ENCODE peak calls at places on chromosome 6, in eight cellular contexts. One of them, this sample, is unnamed.

GRCh38 chr6:157552171-157552747 is 171.3 kb downstream of the ZDHHC14 start:
- DNase-seq in M059J: no peak
- DNase-seq in choroid plexus epithelial cell: no peak
- DNase-seq in psoas muscle: no peak
- DNase-seq in fibroblast of lung: no peak
- DNase-seq in RWPE1: peak
- DNase-seq in H4: no peak
- DNase-seq in Right ventricle myocardium superior: no peak
- DNase-seq in this sample: no peak

GRCh38 chr6:120826253-120826652 is 508.0 kb downstream of the TBC1D32 start:
- DNase-seq in M059J: peak
- DNase-seq in choroid plexus epithelial cell: peak
- DNase-seq in psoas muscle: no peak
- DNase-seq in fibroblast of lung: peak
- DNase-seq in RWPE1: peak
- DNase-seq in H4: peak
- DNase-seq in Right ventricle myocardium superior: no peak
- DNase-seq in this sample: peak

GRCh38 chr6:30396833-30397479 is 52.0 kb downstream of the RPP21 start:
- DNase-seq in M059J: peak
- DNase-seq in choroid plexus epithelial cell: peak
- DNase-seq in psoas muscle: peak
- DNase-seq in fibroblast of lung: peak
- DNase-seq in RWPE1: peak
- DNase-seq in H4: peak
- DNase-seq in Right ventricle myocardium superior: peak
- DNase-seq in this sample: peak

GRCh38 chr6:119339941-119340456 is 9.6 kb downstream of the MAN1A1 start:
- DNase-seq in M059J: no peak
- DNase-seq in choroid plexus epithelial cell: no peak
- DNase-seq in psoas muscle: no peak
- DNase-seq in fibroblast of lung: no peak
- DNase-seq in RWPE1: no peak
- DNase-seq in H4: no peak
- DNase-seq in Right ventricle myocardium superior: peak
- DNase-seq in this sample: no peak

GRCh38 chr6:149234051-149234962 is 83.2 kb upstream of the TAB2 start:
- DNase-seq in M059J: peak
- DNase-seq in choroid plexus epithelial cell: peak
- DNase-seq in psoas muscle: no peak
- DNase-seq in fibroblast of lung: peak
- DNase-seq in RWPE1: peak
- DNase-seq in H4: peak
- DNase-seq in Right ventricle myocardium superior: no peak
- DNase-seq in this sample: peak

GRCh38 chr6:106064766-106065165 is 21.4 kb upstream of the PRDM1 start:
- DNase-seq in M059J: no peak
- DNase-seq in choroid plexus epithelial cell: no peak
- DNase-seq in psoas muscle: no peak
- DNase-seq in fibroblast of lung: no peak
- DNase-seq in RWPE1: no peak
- DNase-seq in H4: no peak
- DNase-seq in Right ventricle myocardium superior: no peak
- DNase-seq in this sample: no peak

GRCh38 chr6:45196121-45196520 is 132.0 kb upstream of the RUNX2 start:
- DNase-seq in M059J: no peak
- DNase-seq in choroid plexus epithelial cell: peak
- DNase-seq in psoas muscle: no peak
- DNase-seq in fibroblast of lung: peak
- DNase-seq in RWPE1: no peak
- DNase-seq in H4: no peak
- DNase-seq in Right ventricle myocardium superior: no peak
- DNase-seq in this sample: no peak

GRCh38 chr6:157912326-157912725 is 69.3 kb upstream of the SYNJ2 start:
- DNase-seq in M059J: peak
- DNase-seq in choroid plexus epithelial cell: peak
- DNase-seq in psoas muscle: no peak
- DNase-seq in fibroblast of lung: peak
- DNase-seq in RWPE1: no peak
- DNase-seq in H4: no peak
- DNase-seq in Right ventricle myocardium superior: no peak
- DNase-seq in this sample: no peak

GRCh38 chr6:30829639-30830250 is 54.6 kb upstream of the DDR1 start:
- DNase-seq in M059J: peak
- DNase-seq in choroid plexus epithelial cell: no peak
- DNase-seq in psoas muscle: no peak
- DNase-seq in fibroblast of lung: no peak
- DNase-seq in RWPE1: no peak
- DNase-seq in H4: no peak
- DNase-seq in Right ventricle myocardium superior: no peak
- DNase-seq in this sample: peak

GRCh38 chr6:166498228-166498627 is 88.2 kb downstream of the RAMACL start:
- DNase-seq in M059J: no peak
- DNase-seq in choroid plexus epithelial cell: no peak
- DNase-seq in psoas muscle: no peak
- DNase-seq in fibroblast of lung: no peak
- DNase-seq in RWPE1: no peak
- DNase-seq in H4: no peak
- DNase-seq in Right ventricle myocardium superior: no peak
- DNase-seq in this sample: no peak

GRCh38 chr6:138480279-138480949 is 18.9 kb downstream of the NHSL1 start:
- DNase-seq in M059J: no peak
- DNase-seq in choroid plexus epithelial cell: no peak
- DNase-seq in psoas muscle: no peak
- DNase-seq in fibroblast of lung: no peak
- DNase-seq in RWPE1: no peak
- DNase-seq in H4: no peak
- DNase-seq in Right ventricle myocardium superior: no peak
- DNase-seq in this sample: no peak

GRCh38 chr6:70599187-70599586 is 32.5 kb downstream of the SDHAF4 start:
- DNase-seq in M059J: no peak
- DNase-seq in choroid plexus epithelial cell: no peak
- DNase-seq in psoas muscle: no peak
- DNase-seq in fibroblast of lung: no peak
- DNase-seq in RWPE1: no peak
- DNase-seq in H4: no peak
- DNase-seq in Right ventricle myocardium superior: no peak
- DNase-seq in this sample: peak

GRCh38 chr6:47278545-47278944 is 31.2 kb downstream of the TNFRSF21 start:
- DNase-seq in M059J: peak
- DNase-seq in choroid plexus epithelial cell: peak
- DNase-seq in psoas muscle: no peak
- DNase-seq in fibroblast of lung: peak
- DNase-seq in RWPE1: no peak
- DNase-seq in H4: peak
- DNase-seq in Right ventricle myocardium superior: no peak
- DNase-seq in this sample: no peak

GRCh38 chr6:34484899-34485298 is 19.0 kb downstream of the PACSIN1 start:
- DNase-seq in M059J: peak
- DNase-seq in choroid plexus epithelial cell: no peak
- DNase-seq in psoas muscle: no peak
- DNase-seq in fibroblast of lung: no peak
- DNase-seq in RWPE1: peak
- DNase-seq in H4: no peak
- DNase-seq in Right ventricle myocardium superior: no peak
- DNase-seq in this sample: peak

GRCh38 chr6:107418118-107418517 is 41.2 kb downstream of the PDSS2 start:
- DNase-seq in M059J: peak
- DNase-seq in choroid plexus epithelial cell: peak
- DNase-seq in psoas muscle: no peak
- DNase-seq in fibroblast of lung: peak
- DNase-seq in RWPE1: no peak
- DNase-seq in H4: no peak
- DNase-seq in Right ventricle myocardium superior: no peak
- DNase-seq in this sample: no peak

GRCh38 chr6:123610779-123611178 is 26.0 kb downstream of the TRDN start:
- DNase-seq in M059J: no peak
- DNase-seq in choroid plexus epithelial cell: no peak
- DNase-seq in psoas muscle: no peak
- DNase-seq in fibroblast of lung: no peak
- DNase-seq in RWPE1: no peak
- DNase-seq in H4: no peak
- DNase-seq in Right ventricle myocardium superior: no peak
- DNase-seq in this sample: no peak

GRCh38 chr6:130503146-130503545 is 137.3 kb downstream of the TMEM200A start:
- DNase-seq in M059J: peak
- DNase-seq in choroid plexus epithelial cell: peak
- DNase-seq in psoas muscle: no peak
- DNase-seq in fibroblast of lung: peak
- DNase-seq in RWPE1: no peak
- DNase-seq in H4: no peak
- DNase-seq in Right ventricle myocardium superior: no peak
- DNase-seq in this sample: no peak

GRCh38 chr6:157994126-157994795 is 12.6 kb downstream of the SYNJ2 start:
- DNase-seq in M059J: no peak
- DNase-seq in choroid plexus epithelial cell: no peak
- DNase-seq in psoas muscle: no peak
- DNase-seq in fibroblast of lung: no peak
- DNase-seq in RWPE1: no peak
- DNase-seq in H4: no peak
- DNase-seq in Right ventricle myocardium superior: no peak
- DNase-seq in this sample: no peak

GRCh38 chr6:55512904-55513303 is 66.1 kb downstream of the HMGCLL1 start:
- DNase-seq in M059J: peak
- DNase-seq in choroid plexus epithelial cell: no peak
- DNase-seq in psoas muscle: no peak
- DNase-seq in fibroblast of lung: no peak
- DNase-seq in RWPE1: no peak
- DNase-seq in H4: no peak
- DNase-seq in Right ventricle myocardium superior: no peak
- DNase-seq in this sample: no peak

GRCh38 chr6:42938987-42939809 is 9.9 kb downstream of the CNPY3 start:
- DNase-seq in M059J: no peak
- DNase-seq in choroid plexus epithelial cell: no peak
- DNase-seq in psoas muscle: no peak
- DNase-seq in fibroblast of lung: no peak
- DNase-seq in RWPE1: no peak
- DNase-seq in H4: no peak
- DNase-seq in Right ventricle myocardium superior: no peak
- DNase-seq in this sample: no peak

GRCh38 chr6:101275251-101275650 is 118.3 kb upstream of the GRIK2 start:
- DNase-seq in M059J: no peak
- DNase-seq in choroid plexus epithelial cell: peak
- DNase-seq in psoas muscle: no peak
- DNase-seq in fibroblast of lung: no peak
- DNase-seq in RWPE1: no peak
- DNase-seq in H4: no peak
- DNase-seq in Right ventricle myocardium superior: no peak
- DNase-seq in this sample: no peak

GRCh38 chr6:117477988-117478852 is 4.3 kb upstream of the DCBLD1 start:
- DNase-seq in M059J: no peak
- DNase-seq in choroid plexus epithelial cell: peak
- DNase-seq in psoas muscle: no peak
- DNase-seq in fibroblast of lung: no peak
- DNase-seq in RWPE1: peak
- DNase-seq in H4: no peak
- DNase-seq in Right ventricle myocardium superior: no peak
- DNase-seq in this sample: no peak

GRCh38 chr6:162976141-162976540 is 248.4 kb downstream of the PACRG start:
- DNase-seq in M059J: no peak
- DNase-seq in choroid plexus epithelial cell: no peak
- DNase-seq in psoas muscle: no peak
- DNase-seq in fibroblast of lung: no peak
- DNase-seq in RWPE1: no peak
- DNase-seq in H4: no peak
- DNase-seq in Right ventricle myocardium superior: no peak
- DNase-seq in this sample: no peak

GRCh38 chr6:144064402-144064830 is 31.0 kb downstream of the SF3B5 start:
- DNase-seq in M059J: peak
- DNase-seq in choroid plexus epithelial cell: no peak
- DNase-seq in psoas muscle: peak
- DNase-seq in fibroblast of lung: no peak
- DNase-seq in RWPE1: no peak
- DNase-seq in H4: no peak
- DNase-seq in Right ventricle myocardium superior: peak
- DNase-seq in this sample: no peak

GRCh38 chr6:15872252-15873103 is 209.7 kb upstream of the DTNBP1 start:
- DNase-seq in M059J: peak
- DNase-seq in choroid plexus epithelial cell: peak
- DNase-seq in psoas muscle: no peak
- DNase-seq in fibroblast of lung: peak
- DNase-seq in RWPE1: no peak
- DNase-seq in H4: peak
- DNase-seq in Right ventricle myocardium superior: no peak
- DNase-seq in this sample: no peak

GRCh38 chr6:116561377-116562018 is 7.9 kb downstream of the CALHM4 start:
- DNase-seq in M059J: peak
- DNase-seq in choroid plexus epithelial cell: peak
- DNase-seq in psoas muscle: peak
- DNase-seq in fibroblast of lung: peak
- DNase-seq in RWPE1: peak
- DNase-seq in H4: peak
- DNase-seq in Right ventricle myocardium superior: peak
- DNase-seq in this sample: peak

GRCh38 chr6:127342296-127342945 is 988 bp downstream of the ECHDC1 start:
- DNase-seq in M059J: peak
- DNase-seq in choroid plexus epithelial cell: peak
- DNase-seq in psoas muscle: no peak
- DNase-seq in fibroblast of lung: peak
- DNase-seq in RWPE1: no peak
- DNase-seq in H4: peak
- DNase-seq in Right ventricle myocardium superior: no peak
- DNase-seq in this sample: no peak

GRCh38 chr6:129186988-129187387 is 304.1 kb downstream of the LAMA2 start:
- DNase-seq in M059J: peak
- DNase-seq in choroid plexus epithelial cell: peak
- DNase-seq in psoas muscle: no peak
- DNase-seq in fibroblast of lung: peak
- DNase-seq in RWPE1: peak
- DNase-seq in H4: no peak
- DNase-seq in Right ventricle myocardium superior: no peak
- DNase-seq in this sample: no peak

GRCh38 chr6:163249651-163250101 is 164.8 kb upstream of the QKI start:
- DNase-seq in M059J: peak
- DNase-seq in choroid plexus epithelial cell: no peak
- DNase-seq in psoas muscle: no peak
- DNase-seq in fibroblast of lung: no peak
- DNase-seq in RWPE1: no peak
- DNase-seq in H4: peak
- DNase-seq in Right ventricle myocardium superior: no peak
- DNase-seq in this sample: no peak

GRCh38 chr6:34638834-34639736 is 57.5 kb downstream of the ILRUN start:
- DNase-seq in M059J: no peak
- DNase-seq in choroid plexus epithelial cell: no peak
- DNase-seq in psoas muscle: no peak
- DNase-seq in fibroblast of lung: no peak
- DNase-seq in RWPE1: no peak
- DNase-seq in H4: no peak
- DNase-seq in Right ventricle myocardium superior: no peak
- DNase-seq in this sample: no peak

GRCh38 chr6:164378330-164378729 is 931.1 kb downstream of the C6orf118 start:
- DNase-seq in M059J: no peak
- DNase-seq in choroid plexus epithelial cell: no peak
- DNase-seq in psoas muscle: no peak
- DNase-seq in fibroblast of lung: no peak
- DNase-seq in RWPE1: no peak
- DNase-seq in H4: no peak
- DNase-seq in Right ventricle myocardium superior: no peak
- DNase-seq in this sample: no peak

GRCh38 chr6:35148167-35148741 is 7.1 kb upstream of the TCP11 start:
- DNase-seq in M059J: peak
- DNase-seq in choroid plexus epithelial cell: no peak
- DNase-seq in psoas muscle: no peak
- DNase-seq in fibroblast of lung: peak
- DNase-seq in RWPE1: no peak
- DNase-seq in H4: peak
- DNase-seq in Right ventricle myocardium superior: no peak
- DNase-seq in this sample: no peak

GRCh38 chr6:33983109-33983475 is 162.8 kb downstream of the GRM4 start:
- DNase-seq in M059J: peak
- DNase-seq in choroid plexus epithelial cell: peak
- DNase-seq in psoas muscle: no peak
- DNase-seq in fibroblast of lung: no peak
- DNase-seq in RWPE1: no peak
- DNase-seq in H4: peak
- DNase-seq in Right ventricle myocardium superior: peak
- DNase-seq in this sample: no peak

GRCh38 chr6:55668625-55669024 is 89.6 kb upstream of the HMGCLL1 start:
- DNase-seq in M059J: peak
- DNase-seq in choroid plexus epithelial cell: peak
- DNase-seq in psoas muscle: no peak
- DNase-seq in fibroblast of lung: peak
- DNase-seq in RWPE1: no peak
- DNase-seq in H4: no peak
- DNase-seq in Right ventricle myocardium superior: no peak
- DNase-seq in this sample: no peak

This sample was measured in DND-41.